ENCODE peak calls at places on chromosome 18, in nine cellular contexts. One of them, this sample, is unnamed.

GRCh38 chr18:79942211-79942610 is 9.2 kb downstream of the SLC66A2 start:
- DNase-seq in neural crest cell: no peak
- DNase-seq in WTC11: no peak
- DNase-seq in left lobe of liver: peak
- DNase-seq in GDM1: no peak
- DNase-seq in NCI-H2029 treated with DMSO at 0.1 percent for 48 hours: no peak
- DNase-seq in stimulated activated CD8-positive, alpha-beta memory T cell treated with anti-CD3 and anti-CD28 coated beads, Interleukin-12 subunit alpha, Interleukin-12 subunit beta, amount 100 ng/mL, for 1 hour: no peak
- DNase-seq in posterior cingulate gyrus: no peak
- DNase-seq in frontal cortex: no peak
- DNase-seq in this sample: no peak

GRCh38 chr18:29004921-29005320 is 828.0 kb upstream of the CDH2 start:
- DNase-seq in neural crest cell: no peak
- DNase-seq in WTC11: no peak
- DNase-seq in left lobe of liver: no peak
- DNase-seq in GDM1: no peak
- DNase-seq in NCI-H2029 treated with DMSO at 0.1 percent for 48 hours: no peak
- DNase-seq in stimulated activated CD8-positive, alpha-beta memory T cell treated with anti-CD3 and anti-CD28 coated beads, Interleukin-12 subunit alpha, Interleukin-12 subunit beta, amount 100 ng/mL, for 1 hour: no peak
- DNase-seq in posterior cingulate gyrus: no peak
- DNase-seq in frontal cortex: no peak
- DNase-seq in this sample: peak

GRCh38 chr18:23377669-23378469 is 75.2 kb upstream of the RIOK3 start:
- DNase-seq in neural crest cell: no peak
- DNase-seq in WTC11: no peak
- DNase-seq in left lobe of liver: no peak
- DNase-seq in GDM1: no peak
- DNase-seq in NCI-H2029 treated with DMSO at 0.1 percent for 48 hours: no peak
- DNase-seq in stimulated activated CD8-positive, alpha-beta memory T cell treated with anti-CD3 and anti-CD28 coated beads, Interleukin-12 subunit alpha, Interleukin-12 subunit beta, amount 100 ng/mL, for 1 hour: no peak
- DNase-seq in posterior cingulate gyrus: no peak
- DNase-seq in frontal cortex: no peak
- DNase-seq in this sample: peak

GRCh38 chr18:13300029-13300428 is 81.5 kb downstream of the LDLRAD4 start:
- DNase-seq in neural crest cell: no peak
- DNase-seq in WTC11: no peak
- DNase-seq in left lobe of liver: no peak
- DNase-seq in GDM1: no peak
- DNase-seq in NCI-H2029 treated with DMSO at 0.1 percent for 48 hours: peak
- DNase-seq in stimulated activated CD8-positive, alpha-beta memory T cell treated with anti-CD3 and anti-CD28 coated beads, Interleukin-12 subunit alpha, Interleukin-12 subunit beta, amount 100 ng/mL, for 1 hour: no peak
- DNase-seq in posterior cingulate gyrus: no peak
- DNase-seq in frontal cortex: no peak
- DNase-seq in this sample: peak

GRCh38 chr18:50334546-50335152 is 40.2 kb upstream of the SKA1 start:
- DNase-seq in neural crest cell: no peak
- DNase-seq in WTC11: no peak
- DNase-seq in left lobe of liver: no peak
- DNase-seq in GDM1: no peak
- DNase-seq in NCI-H2029 treated with DMSO at 0.1 percent for 48 hours: no peak
- DNase-seq in stimulated activated CD8-positive, alpha-beta memory T cell treated with anti-CD3 and anti-CD28 coated beads, Interleukin-12 subunit alpha, Interleukin-12 subunit beta, amount 100 ng/mL, for 1 hour: no peak
- DNase-seq in posterior cingulate gyrus: no peak
- DNase-seq in frontal cortex: no peak
- DNase-seq in this sample: no peak

GRCh38 chr18:59631583-59632181 is 65.5 kb downstream of the CCBE1 start:
- DNase-seq in neural crest cell: peak
- DNase-seq in WTC11: peak
- DNase-seq in left lobe of liver: no peak
- DNase-seq in GDM1: peak
- DNase-seq in NCI-H2029 treated with DMSO at 0.1 percent for 48 hours: peak
- DNase-seq in stimulated activated CD8-positive, alpha-beta memory T cell treated with anti-CD3 and anti-CD28 coated beads, Interleukin-12 subunit alpha, Interleukin-12 subunit beta, amount 100 ng/mL, for 1 hour: no peak
- DNase-seq in posterior cingulate gyrus: no peak
- DNase-seq in frontal cortex: no peak
- DNase-seq in this sample: peak

GRCh38 chr18:22493940-22494339 is 76.2 kb upstream of the CTAGE1 start:
- DNase-seq in neural crest cell: no peak
- DNase-seq in WTC11: no peak
- DNase-seq in left lobe of liver: no peak
- DNase-seq in GDM1: no peak
- DNase-seq in NCI-H2029 treated with DMSO at 0.1 percent for 48 hours: no peak
- DNase-seq in stimulated activated CD8-positive, alpha-beta memory T cell treated with anti-CD3 and anti-CD28 coated beads, Interleukin-12 subunit alpha, Interleukin-12 subunit beta, amount 100 ng/mL, for 1 hour: no peak
- DNase-seq in posterior cingulate gyrus: no peak
- DNase-seq in frontal cortex: no peak
- DNase-seq in this sample: no peak

GRCh38 chr18:77141401-77142118 is 9.0 kb upstream of the MBP start:
- DNase-seq in neural crest cell: no peak
- DNase-seq in WTC11: no peak
- DNase-seq in left lobe of liver: no peak
- DNase-seq in GDM1: no peak
- DNase-seq in NCI-H2029 treated with DMSO at 0.1 percent for 48 hours: no peak
- DNase-seq in stimulated activated CD8-positive, alpha-beta memory T cell treated with anti-CD3 and anti-CD28 coated beads, Interleukin-12 subunit alpha, Interleukin-12 subunit beta, amount 100 ng/mL, for 1 hour: no peak
- DNase-seq in posterior cingulate gyrus: no peak
- DNase-seq in frontal cortex: no peak
- DNase-seq in this sample: no peak

GRCh38 chr18:37491526-37491925 is 74.1 kb downstream of the CELF4 start:
- DNase-seq in neural crest cell: no peak
- DNase-seq in WTC11: no peak
- DNase-seq in left lobe of liver: no peak
- DNase-seq in GDM1: no peak
- DNase-seq in NCI-H2029 treated with DMSO at 0.1 percent for 48 hours: no peak
- DNase-seq in stimulated activated CD8-positive, alpha-beta memory T cell treated with anti-CD3 and anti-CD28 coated beads, Interleukin-12 subunit alpha, Interleukin-12 subunit beta, amount 100 ng/mL, for 1 hour: no peak
- DNase-seq in posterior cingulate gyrus: no peak
- DNase-seq in frontal cortex: no peak
- DNase-seq in this sample: no peak

GRCh38 chr18:75208055-75208835 is 694 bp downstream of the PTGR3 start:
- DNase-seq in neural crest cell: peak
- DNase-seq in WTC11: peak
- DNase-seq in left lobe of liver: peak
- DNase-seq in GDM1: peak
- DNase-seq in NCI-H2029 treated with DMSO at 0.1 percent for 48 hours: no peak
- DNase-seq in stimulated activated CD8-positive, alpha-beta memory T cell treated with anti-CD3 and anti-CD28 coated beads, Interleukin-12 subunit alpha, Interleukin-12 subunit beta, amount 100 ng/mL, for 1 hour: peak
- DNase-seq in posterior cingulate gyrus: peak
- DNase-seq in frontal cortex: peak
- DNase-seq in this sample: peak

GRCh38 chr18:48949606-48950535 is 894 bp downstream of the SMAD7 start:
- DNase-seq in neural crest cell: peak
- DNase-seq in WTC11: peak
- DNase-seq in left lobe of liver: peak
- DNase-seq in GDM1: no peak
- DNase-seq in NCI-H2029 treated with DMSO at 0.1 percent for 48 hours: no peak
- DNase-seq in stimulated activated CD8-positive, alpha-beta memory T cell treated with anti-CD3 and anti-CD28 coated beads, Interleukin-12 subunit alpha, Interleukin-12 subunit beta, amount 100 ng/mL, for 1 hour: no peak
- DNase-seq in posterior cingulate gyrus: no peak
- DNase-seq in frontal cortex: peak
- DNase-seq in this sample: no peak

GRCh38 chr18:22467760-22468553 is 50.2 kb upstream of the CTAGE1 start:
- DNase-seq in neural crest cell: no peak
- DNase-seq in WTC11: no peak
- DNase-seq in left lobe of liver: no peak
- DNase-seq in GDM1: no peak
- DNase-seq in NCI-H2029 treated with DMSO at 0.1 percent for 48 hours: no peak
- DNase-seq in stimulated activated CD8-positive, alpha-beta memory T cell treated with anti-CD3 and anti-CD28 coated beads, Interleukin-12 subunit alpha, Interleukin-12 subunit beta, amount 100 ng/mL, for 1 hour: no peak
- DNase-seq in posterior cingulate gyrus: no peak
- DNase-seq in frontal cortex: no peak
- DNase-seq in this sample: no peak

GRCh38 chr18:11178951-11179549 is 29.7 kb upstream of the PIEZO2 start:
- DNase-seq in neural crest cell: no peak
- DNase-seq in WTC11: no peak
- DNase-seq in left lobe of liver: no peak
- DNase-seq in GDM1: no peak
- DNase-seq in NCI-H2029 treated with DMSO at 0.1 percent for 48 hours: no peak
- DNase-seq in stimulated activated CD8-positive, alpha-beta memory T cell treated with anti-CD3 and anti-CD28 coated beads, Interleukin-12 subunit alpha, Interleukin-12 subunit beta, amount 100 ng/mL, for 1 hour: no peak
- DNase-seq in posterior cingulate gyrus: peak
- DNase-seq in frontal cortex: no peak
- DNase-seq in this sample: no peak

GRCh38 chr18:8857806-8858205 is 152.4 kb downstream of the MTCL1 start:
- DNase-seq in neural crest cell: no peak
- DNase-seq in WTC11: no peak
- DNase-seq in left lobe of liver: no peak
- DNase-seq in GDM1: no peak
- DNase-seq in NCI-H2029 treated with DMSO at 0.1 percent for 48 hours: no peak
- DNase-seq in stimulated activated CD8-positive, alpha-beta memory T cell treated with anti-CD3 and anti-CD28 coated beads, Interleukin-12 subunit alpha, Interleukin-12 subunit beta, amount 100 ng/mL, for 1 hour: no peak
- DNase-seq in posterior cingulate gyrus: no peak
- DNase-seq in frontal cortex: no peak
- DNase-seq in this sample: no peak

GRCh38 chr18:76384861-76385680 is 110.0 kb downstream of the ZNF516 start:
- DNase-seq in neural crest cell: no peak
- DNase-seq in WTC11: no peak
- DNase-seq in left lobe of liver: peak
- DNase-seq in GDM1: no peak
- DNase-seq in NCI-H2029 treated with DMSO at 0.1 percent for 48 hours: no peak
- DNase-seq in stimulated activated CD8-positive, alpha-beta memory T cell treated with anti-CD3 and anti-CD28 coated beads, Interleukin-12 subunit alpha, Interleukin-12 subunit beta, amount 100 ng/mL, for 1 hour: no peak
- DNase-seq in posterior cingulate gyrus: no peak
- DNase-seq in frontal cortex: no peak
- DNase-seq in this sample: no peak

GRCh38 chr18:49531678-49532153 is 30.1 kb upstream of the LIPG start:
- DNase-seq in neural crest cell: no peak
- DNase-seq in WTC11: no peak
- DNase-seq in left lobe of liver: no peak
- DNase-seq in GDM1: no peak
- DNase-seq in NCI-H2029 treated with DMSO at 0.1 percent for 48 hours: no peak
- DNase-seq in stimulated activated CD8-positive, alpha-beta memory T cell treated with anti-CD3 and anti-CD28 coated beads, Interleukin-12 subunit alpha, Interleukin-12 subunit beta, amount 100 ng/mL, for 1 hour: no peak
- DNase-seq in posterior cingulate gyrus: no peak
- DNase-seq in frontal cortex: no peak
- DNase-seq in this sample: no peak

GRCh38 chr18:62418258-62418657 is 93.1 kb downstream of the TNFRSF11A start:
- DNase-seq in neural crest cell: no peak
- DNase-seq in WTC11: no peak
- DNase-seq in left lobe of liver: no peak
- DNase-seq in GDM1: no peak
- DNase-seq in NCI-H2029 treated with DMSO at 0.1 percent for 48 hours: no peak
- DNase-seq in stimulated activated CD8-positive, alpha-beta memory T cell treated with anti-CD3 and anti-CD28 coated beads, Interleukin-12 subunit alpha, Interleukin-12 subunit beta, amount 100 ng/mL, for 1 hour: no peak
- DNase-seq in posterior cingulate gyrus: no peak
- DNase-seq in frontal cortex: no peak
- DNase-seq in this sample: no peak

GRCh38 chr18:8989017-8989416 is 113.5 kb upstream of the NDUFV2 start:
- DNase-seq in neural crest cell: no peak
- DNase-seq in WTC11: no peak
- DNase-seq in left lobe of liver: no peak
- DNase-seq in GDM1: no peak
- DNase-seq in NCI-H2029 treated with DMSO at 0.1 percent for 48 hours: no peak
- DNase-seq in stimulated activated CD8-positive, alpha-beta memory T cell treated with anti-CD3 and anti-CD28 coated beads, Interleukin-12 subunit alpha, Interleukin-12 subunit beta, amount 100 ng/mL, for 1 hour: no peak
- DNase-seq in posterior cingulate gyrus: no peak
- DNase-seq in frontal cortex: no peak
- DNase-seq in this sample: no peak

GRCh38 chr18:9022397-9023170 is 79.9 kb upstream of the NDUFV2 start:
- DNase-seq in neural crest cell: no peak
- DNase-seq in WTC11: no peak
- DNase-seq in left lobe of liver: no peak
- DNase-seq in GDM1: no peak
- DNase-seq in NCI-H2029 treated with DMSO at 0.1 percent for 48 hours: no peak
- DNase-seq in stimulated activated CD8-positive, alpha-beta memory T cell treated with anti-CD3 and anti-CD28 coated beads, Interleukin-12 subunit alpha, Interleukin-12 subunit beta, amount 100 ng/mL, for 1 hour: no peak
- DNase-seq in posterior cingulate gyrus: no peak
- DNase-seq in frontal cortex: no peak
- DNase-seq in this sample: peak

GRCh38 chr18:58996131-58996632 is 131.5 kb downstream of the ZNF532 start:
- DNase-seq in neural crest cell: no peak
- DNase-seq in WTC11: no peak
- DNase-seq in left lobe of liver: no peak
- DNase-seq in GDM1: no peak
- DNase-seq in NCI-H2029 treated with DMSO at 0.1 percent for 48 hours: peak
- DNase-seq in stimulated activated CD8-positive, alpha-beta memory T cell treated with anti-CD3 and anti-CD28 coated beads, Interleukin-12 subunit alpha, Interleukin-12 subunit beta, amount 100 ng/mL, for 1 hour: no peak
- DNase-seq in posterior cingulate gyrus: no peak
- DNase-seq in frontal cortex: no peak
- DNase-seq in this sample: peak

GRCh38 chr18:62453864-62454263 is 69.0 kb upstream of the ZCCHC2 start:
- DNase-seq in neural crest cell: no peak
- DNase-seq in WTC11: no peak
- DNase-seq in left lobe of liver: no peak
- DNase-seq in GDM1: no peak
- DNase-seq in NCI-H2029 treated with DMSO at 0.1 percent for 48 hours: no peak
- DNase-seq in stimulated activated CD8-positive, alpha-beta memory T cell treated with anti-CD3 and anti-CD28 coated beads, Interleukin-12 subunit alpha, Interleukin-12 subunit beta, amount 100 ng/mL, for 1 hour: no peak
- DNase-seq in posterior cingulate gyrus: no peak
- DNase-seq in frontal cortex: no peak
- DNase-seq in this sample: no peak

GRCh38 chr18:46374850-46375249 is 270.7 kb downstream of the HAUS1 start:
- DNase-seq in neural crest cell: no peak
- DNase-seq in WTC11: peak
- DNase-seq in left lobe of liver: no peak
- DNase-seq in GDM1: no peak
- DNase-seq in NCI-H2029 treated with DMSO at 0.1 percent for 48 hours: peak
- DNase-seq in stimulated activated CD8-positive, alpha-beta memory T cell treated with anti-CD3 and anti-CD28 coated beads, Interleukin-12 subunit alpha, Interleukin-12 subunit beta, amount 100 ng/mL, for 1 hour: no peak
- DNase-seq in posterior cingulate gyrus: no peak
- DNase-seq in frontal cortex: no peak
- DNase-seq in this sample: no peak

GRCh38 chr18:45974088-45974536 is 7.0 kb upstream of the EPG5 start:
- DNase-seq in neural crest cell: peak
- DNase-seq in WTC11: peak
- DNase-seq in left lobe of liver: no peak
- DNase-seq in GDM1: peak
- DNase-seq in NCI-H2029 treated with DMSO at 0.1 percent for 48 hours: peak
- DNase-seq in stimulated activated CD8-positive, alpha-beta memory T cell treated with anti-CD3 and anti-CD28 coated beads, Interleukin-12 subunit alpha, Interleukin-12 subunit beta, amount 100 ng/mL, for 1 hour: peak
- DNase-seq in posterior cingulate gyrus: peak
- DNase-seq in frontal cortex: peak
- DNase-seq in this sample: peak

GRCh38 chr18:22695674-22696073 is 237.5 kb upstream of the RBBP8 start:
- DNase-seq in neural crest cell: no peak
- DNase-seq in WTC11: no peak
- DNase-seq in left lobe of liver: no peak
- DNase-seq in GDM1: no peak
- DNase-seq in NCI-H2029 treated with DMSO at 0.1 percent for 48 hours: no peak
- DNase-seq in stimulated activated CD8-positive, alpha-beta memory T cell treated with anti-CD3 and anti-CD28 coated beads, Interleukin-12 subunit alpha, Interleukin-12 subunit beta, amount 100 ng/mL, for 1 hour: no peak
- DNase-seq in posterior cingulate gyrus: no peak
- DNase-seq in frontal cortex: no peak
- DNase-seq in this sample: no peak

GRCh38 chr18:74512321-74513053 is 16.3 kb downstream of the CNDP2 start:
- DNase-seq in neural crest cell: no peak
- DNase-seq in WTC11: no peak
- DNase-seq in left lobe of liver: peak
- DNase-seq in GDM1: no peak
- DNase-seq in NCI-H2029 treated with DMSO at 0.1 percent for 48 hours: no peak
- DNase-seq in stimulated activated CD8-positive, alpha-beta memory T cell treated with anti-CD3 and anti-CD28 coated beads, Interleukin-12 subunit alpha, Interleukin-12 subunit beta, amount 100 ng/mL, for 1 hour: no peak
- DNase-seq in posterior cingulate gyrus: peak
- DNase-seq in frontal cortex: peak
- DNase-seq in this sample: no peak

GRCh38 chr18:12911025-12911927 is 27.2 kb upstream of the PTPN2 start:
- DNase-seq in neural crest cell: no peak
- DNase-seq in WTC11: peak
- DNase-seq in left lobe of liver: no peak
- DNase-seq in GDM1: no peak
- DNase-seq in NCI-H2029 treated with DMSO at 0.1 percent for 48 hours: no peak
- DNase-seq in stimulated activated CD8-positive, alpha-beta memory T cell treated with anti-CD3 and anti-CD28 coated beads, Interleukin-12 subunit alpha, Interleukin-12 subunit beta, amount 100 ng/mL, for 1 hour: no peak
- DNase-seq in posterior cingulate gyrus: no peak
- DNase-seq in frontal cortex: no peak
- DNase-seq in this sample: peak

GRCh38 chr18:40168026-40168425 is 1787.0 kb upstream of the PIK3C3 start:
- DNase-seq in neural crest cell: no peak
- DNase-seq in WTC11: no peak
- DNase-seq in left lobe of liver: no peak
- DNase-seq in GDM1: no peak
- DNase-seq in NCI-H2029 treated with DMSO at 0.1 percent for 48 hours: no peak
- DNase-seq in stimulated activated CD8-positive, alpha-beta memory T cell treated with anti-CD3 and anti-CD28 coated beads, Interleukin-12 subunit alpha, Interleukin-12 subunit beta, amount 100 ng/mL, for 1 hour: no peak
- DNase-seq in posterior cingulate gyrus: no peak
- DNase-seq in frontal cortex: no peak
- DNase-seq in this sample: no peak

GRCh38 chr18:43524260-43524659 is 247.0 kb upstream of the SYT4 start:
- DNase-seq in neural crest cell: no peak
- DNase-seq in WTC11: no peak
- DNase-seq in left lobe of liver: no peak
- DNase-seq in GDM1: no peak
- DNase-seq in NCI-H2029 treated with DMSO at 0.1 percent for 48 hours: no peak
- DNase-seq in stimulated activated CD8-positive, alpha-beta memory T cell treated with anti-CD3 and anti-CD28 coated beads, Interleukin-12 subunit alpha, Interleukin-12 subunit beta, amount 100 ng/mL, for 1 hour: no peak
- DNase-seq in posterior cingulate gyrus: no peak
- DNase-seq in frontal cortex: no peak
- DNase-seq in this sample: no peak

GRCh38 chr18:27144672-27145071 is 40.4 kb downstream of the CHST9 start:
- DNase-seq in neural crest cell: no peak
- DNase-seq in WTC11: no peak
- DNase-seq in left lobe of liver: no peak
- DNase-seq in GDM1: no peak
- DNase-seq in NCI-H2029 treated with DMSO at 0.1 percent for 48 hours: no peak
- DNase-seq in stimulated activated CD8-positive, alpha-beta memory T cell treated with anti-CD3 and anti-CD28 coated beads, Interleukin-12 subunit alpha, Interleukin-12 subunit beta, amount 100 ng/mL, for 1 hour: no peak
- DNase-seq in posterior cingulate gyrus: no peak
- DNase-seq in frontal cortex: no peak
- DNase-seq in this sample: no peak

GRCh38 chr18:11149441-11150270 is at the start of gene PIEZO2:
- DNase-seq in neural crest cell: peak
- DNase-seq in WTC11: peak
- DNase-seq in left lobe of liver: peak
- DNase-seq in GDM1: peak
- DNase-seq in NCI-H2029 treated with DMSO at 0.1 percent for 48 hours: no peak
- DNase-seq in stimulated activated CD8-positive, alpha-beta memory T cell treated with anti-CD3 and anti-CD28 coated beads, Interleukin-12 subunit alpha, Interleukin-12 subunit beta, amount 100 ng/mL, for 1 hour: no peak
- DNase-seq in posterior cingulate gyrus: peak
- DNase-seq in frontal cortex: peak
- DNase-seq in this sample: peak

GRCh38 chr18:37567061-37567993 is 1.7 kb upstream of the CELF4 start:
- DNase-seq in neural crest cell: no peak
- DNase-seq in WTC11: no peak
- DNase-seq in left lobe of liver: no peak
- DNase-seq in GDM1: no peak
- DNase-seq in NCI-H2029 treated with DMSO at 0.1 percent for 48 hours: no peak
- DNase-seq in stimulated activated CD8-positive, alpha-beta memory T cell treated with anti-CD3 and anti-CD28 coated beads, Interleukin-12 subunit alpha, Interleukin-12 subunit beta, amount 100 ng/mL, for 1 hour: no peak
- DNase-seq in posterior cingulate gyrus: no peak
- DNase-seq in frontal cortex: peak
- DNase-seq in this sample: no peak